ENCODE peak calls at places on chromosomes 4 and X, in six cellular contexts. P is GM23338, M is prostate gland, I is dorsolateral prefrontal cortex, T is heart left ventricle, C is right lobe of liver. A is an unnamed sample. For H3K27me3, the result is how much of the 10 kb centered on the place peaks cover.

GRCh38 chr4:40514409-40515025 is 115.1 kb downstream of the RBM47 start:
- DNase-seq in P (no peak), M (peak), I (no peak), T (no peak), C (peak), A (no peak)

GRCh38 chrX:65203545-65203944 is 227.3 kb upstream of the ZC4H2 start:
- DNase-seq in P (no peak), M (no peak), I (no peak), T (no peak), C (peak), A (no peak)

GRCh38 chrX:119529355-119530276 is 35.6 kb downstream of the STEEP1 start:
- DNase-seq in P (no peak), M (no peak), I (no peak), T (no peak), C (no peak), A (no peak)

GRCh38 chrX:72126539-72127140 is 5.1 kb downstream of the RTL5 start:
- DNase-seq in P (peak), M (peak), I (peak), T (peak), C (peak), A (peak)

GRCh38 chr4:160091631-160092030 is 988.8 kb downstream of the RAPGEF2 start:
- DNase-seq in P (no peak), M (no peak), I (no peak), T (no peak), C (no peak), A (no peak)

GRCh38 chr4:78437608-78438088 is 113.9 kb upstream of the ANXA3 start:
- DNase-seq in P (no peak), M (no peak), I (no peak), T (no peak), C (no peak), A (no peak)

GRCh38 chrX:63764946-63765345 is 20.1 kb downstream of the ARHGEF9 start:
- DNase-seq in P (no peak), M (no peak), I (no peak), T (no peak), C (no peak), A (no peak)

GRCh38 chr4:42617030-42617429 is 39.9 kb downstream of the ATP8A1 start:
- DNase-seq in P (no peak), M (no peak), I (no peak), T (no peak), C (no peak), A (no peak)

GRCh38 chr4:10158355-10158942 is 41.9 kb upstream of the WDR1 start:
- DNase-seq in P (no peak), M (peak), I (no peak), T (no peak), C (no peak), A (no peak)

GRCh38 chrX:1476682-1477081 is 24.0 kb upstream of the ASMTL start:
- DNase-seq in P (no peak), M (no peak), I (no peak), T (no peak), C (no peak), A (no peak)

GRCh38 chr4:2303686-2304320 is 41.9 kb upstream of the MXD4 start:
- DNase-seq in P (no peak), M (no peak), I (no peak), T (no peak), C (no peak), A (no peak)

GRCh38 chr4:28073860-28074555 is 1213.4 kb downstream of the STIM2 start:
- DNase-seq in P (peak), M (no peak), I (no peak), T (no peak), C (no peak), A (no peak)

GRCh38 chr4:61828960-61829359 is 628.8 kb downstream of the ADGRL3 start:
- DNase-seq in P (no peak), M (no peak), I (no peak), T (no peak), C (no peak), A (no peak)

GRCh38 chrX:10254746-10255145 is 98.0 kb downstream of the CLCN4 start:
- DNase-seq in P (peak), M (peak), I (no peak), T (no peak), C (no peak), A (no peak)

GRCh38 chr4:163087805-163088204 is 78.9 kb downstream of the NAF1 start:
- DNase-seq in P (no peak), M (no peak), I (no peak), T (no peak), C (no peak), A (no peak)

GRCh38 chr4:166432125-166432524 is 559.1 kb downstream of the TLL1 start:
- DNase-seq in P (no peak), M (no peak), I (no peak), T (no peak), C (no peak), A (no peak)

GRCh38 chrX:114582698-114583395 is 1.0 kb upstream of the HTR2C start:
- DNase-seq in P (peak), M (no peak), I (no peak), T (no peak), C (no peak), A (no peak)

GRCh38 chr4:131584587-131584986 is 1564.5 kb upstream of the PCDH10 start:
- DNase-seq in P (no peak), M (no peak), I (no peak), T (no peak), C (no peak), A (no peak)

GRCh38 chrX:18873836-18874235 is 110.1 kb downstream of the PHKA2 start:
- DNase-seq in P (no peak), M (no peak), I (no peak), T (no peak), C (no peak), A (no peak)

GRCh38 chr4:86159216-86159615 is 200.6 kb downstream of the MAPK10 start:
- DNase-seq in P (no peak), M (no peak), I (no peak), T (no peak), C (no peak), A (no peak)

GRCh38 chr4:107069049-107069448 is 32.9 kb upstream of the DKK2 start:
- DNase-seq in P (no peak), M (no peak), I (no peak), T (no peak), C (no peak), A (no peak)

GRCh38 chr4:84573738-84574720 is 8.9 kb upstream of the CDS1 start:
- DNase-seq in P (no peak), M (no peak), I (peak), T (no peak), C (no peak), A (no peak)

GRCh38 chr4:75598390-75598789 is 31.9 kb downstream of the CDKL2 start:
- DNase-seq in P (peak), M (no peak), I (no peak), T (no peak), C (no peak), A (no peak)

GRCh38 chrX:114976321-114976720 is 41.1 kb downstream of the IL13RA2 start:
- DNase-seq in P (no peak), M (no peak), I (no peak), T (no peak), C (no peak), A (no peak)

GRCh38 chr4:123449780-123450179 is 53.2 kb downstream of the SPRY1 start:
- DNase-seq in P (no peak), M (no peak), I (no peak), T (no peak), C (no peak), A (no peak)

GRCh38 chr4:158566860-158567259 is 45.2 kb downstream of the RXFP1 start:
- DNase-seq in P (no peak), M (no peak), I (no peak), T (no peak), C (no peak), A (no peak)

GRCh38 chrX:18935893-18936292 is 48.0 kb downstream of the PHKA2 start:
- DNase-seq in P (no peak), M (no peak), I (no peak), T (no peak), C (no peak), A (no peak)

GRCh38 chrX:33109858-33110257 is 101.5 kb downstream of the DMD start:
- DNase-seq in P (no peak), M (no peak), I (no peak), T (no peak), C (no peak), A (no peak)

GRCh38 chr4:165325732-165326512 is 1.5 kb upstream of the MSMO1 start:
- DNase-seq in P (peak), M (no peak), I (no peak), T (no peak), C (no peak), A (no peak)

GRCh38 chr4:171583790-171584189 is 229.4 kb upstream of the GALNTL6 start:
- DNase-seq in P (no peak), M (no peak), I (no peak), T (no peak), C (no peak), A (no peak)

GRCh38 chr4:157072002-157072401 is 3.9 kb upstream of the GLRB start:
- DNase-seq in P (no peak), M (no peak), I (no peak), T (no peak), C (no peak), A (no peak)

GRCh38 chr4:24917076-24917856 is 4.4 kb upstream of the CCDC149 start:
- DNase-seq in P (no peak), M (no peak), I (no peak), T (no peak), C (no peak), A (no peak)

GRCh38 chr4:17469931-17470674 is 41.8 kb downstream of the QDPR start:
- DNase-seq in P (no peak), M (no peak), I (no peak), T (no peak), C (no peak), A (no peak)

GRCh38 chr4:144754562-144755410 is 108.8 kb downstream of the HHIP start:
- DNase-seq in P (peak), M (no peak), I (peak), T (no peak), C (no peak), A (no peak)

GRCh38 chrX:24245201-24245600 is 68.7 kb downstream of the SUPT20HL2 start:
- DNase-seq in P (no peak), M (no peak), I (no peak), T (no peak), C (no peak), A (no peak)

GRCh38 chrX:35919536-35920309 is at the start of gene CFAP47:
- DNase-seq in P (peak), M (peak), I (peak), T (peak), C (no peak), A (no peak)

GRCh38 chr4:36082817-36083216 is 161.5 kb downstream of the ARAP2 start:
- DNase-seq in P (no peak), M (no peak), I (no peak), T (no peak), C (no peak), A (no peak)

GRCh38 chr4:112860731-112861377 is 188.6 kb upstream of the ANK2 start:
- DNase-seq in P (peak), M (no peak), I (no peak), T (no peak), C (no peak), A (no peak)

GRCh38 chr4:139786494-139787354 is 121.1 kb downstream of the MGST2 start:
- DNase-seq in P (no peak), M (no peak), I (no peak), T (no peak), C (no peak), A (no peak)

GRCh38 chr4:139785356-139785755 is 119.7 kb downstream of the MGST2 start:
- DNase-seq in P (no peak), M (no peak), I (no peak), T (no peak), C (no peak), A (no peak)

GRCh38 chr4:139790291-139790690 is 124.7 kb downstream of the MGST2 start:
- DNase-seq in P (no peak), M (no peak), I (no peak), T (no peak), C (no peak), A (no peak)

GRCh38 chr4:139791681-139792080 is 126.1 kb downstream of the MGST2 start:
- DNase-seq in P (no peak), M (no peak), I (no peak), T (no peak), C (no peak), A (no peak)

GRCh38 chr4:139789096-139789495 is 123.5 kb downstream of the MGST2 start:
- DNase-seq in P (no peak), M (no peak), I (no peak), T (no peak), C (no peak), A (no peak)
- TF ChIP-seq CTCF in P (no peak), M (no peak), I (no peak), T (no peak), C (no peak), A (no peak)

GRCh38 chrX:13798184-13798583 is 18.7 kb downstream of the GPM6B start:
- DNase-seq in P (no peak), M (no peak), I (no peak), T (no peak), C (no peak), A (no peak)
- H3K27me3 ChIP-seq in P (under half), M (under half), I (under half), T (under half), C (under half), A (under half)

GRCh38 chrX:154362085-154362742 is 12.2 kb downstream of the FLNA start:
- DNase-seq in P (no peak), M (no peak), I (no peak), T (no peak), C (no peak), A (no peak)

GRCh38 chrX:154358011-154358410 is 16.4 kb downstream of the FLNA start:
- DNase-seq in P (no peak), M (no peak), I (no peak), T (no peak), C (no peak), A (no peak)

GRCh38 chrX:154359362-154360154 is 14.9 kb downstream of the FLNA start:
- DNase-seq in P (no peak), M (no peak), I (no peak), T (no peak), C (no peak), A (no peak)

GRCh38 chrX:154358829-154359228 is 15.6 kb downstream of the FLNA start:
- DNase-seq in P (no peak), M (no peak), I (no peak), T (no peak), C (peak), A (no peak)

DNA sequence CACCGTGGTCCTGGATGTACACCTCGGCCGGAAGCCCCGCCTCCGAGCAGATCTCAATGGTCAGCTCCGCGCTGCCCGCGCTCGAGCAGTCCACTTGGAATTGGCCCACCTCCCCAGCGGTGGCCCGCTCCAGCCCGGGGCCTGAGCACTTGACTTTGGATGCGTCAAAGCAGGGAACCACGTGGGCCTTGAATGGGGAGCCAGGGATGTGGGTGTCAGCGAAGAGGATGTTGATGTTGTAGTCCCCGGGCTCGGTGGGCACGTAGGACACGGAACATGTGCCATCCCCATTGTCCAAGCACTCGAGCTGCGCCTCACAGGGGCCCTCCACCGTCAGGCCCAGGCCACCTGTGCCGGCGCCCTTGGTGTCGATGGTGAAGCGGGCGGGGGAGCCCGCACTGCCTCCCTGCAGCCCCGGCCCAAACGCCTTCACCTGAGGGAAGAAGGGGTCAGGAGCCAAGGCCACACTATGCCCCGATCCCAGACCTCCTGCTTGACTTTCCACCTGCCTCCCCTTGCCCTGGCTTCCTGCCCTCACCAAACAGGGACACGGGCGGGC is 14.2 kb downstream of the FLNA start:
- DNase-seq in P (no peak), M (no peak), I (no peak), T (no peak), C (no peak), A (no peak)
- H3K27ac ChIP-seq in P (no peak), M (no peak), I (no peak), T (no peak), C (no peak), A (no peak)

DNA sequence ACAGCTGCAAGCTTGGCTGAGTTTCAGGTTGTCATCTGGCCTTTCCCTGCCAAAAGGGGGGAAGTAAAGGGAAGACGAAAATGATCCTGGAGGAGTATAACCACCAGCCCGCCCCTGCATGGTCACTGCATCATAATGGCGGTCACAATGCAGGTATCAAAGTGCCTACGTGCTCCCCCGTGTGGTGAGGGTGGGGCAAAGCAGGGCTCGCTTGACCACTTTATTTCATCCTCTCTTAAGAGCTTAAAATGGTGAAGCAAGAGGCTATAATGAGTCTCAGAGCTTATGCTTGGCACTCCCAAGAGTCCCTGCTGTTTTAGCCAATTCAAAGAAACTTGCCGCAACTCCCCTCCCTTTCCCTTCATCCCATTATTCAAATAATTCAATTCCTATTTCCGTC is 105.6 kb downstream of the APOOL start:
- DNase-seq in P (peak), M (no peak), I (no peak), T (no peak), C (no peak), A (no peak)
- TF ChIP-seq CTCF in P (peak), M (no peak), I (no peak), T (peak), C (peak), A (no peak)

DNA sequence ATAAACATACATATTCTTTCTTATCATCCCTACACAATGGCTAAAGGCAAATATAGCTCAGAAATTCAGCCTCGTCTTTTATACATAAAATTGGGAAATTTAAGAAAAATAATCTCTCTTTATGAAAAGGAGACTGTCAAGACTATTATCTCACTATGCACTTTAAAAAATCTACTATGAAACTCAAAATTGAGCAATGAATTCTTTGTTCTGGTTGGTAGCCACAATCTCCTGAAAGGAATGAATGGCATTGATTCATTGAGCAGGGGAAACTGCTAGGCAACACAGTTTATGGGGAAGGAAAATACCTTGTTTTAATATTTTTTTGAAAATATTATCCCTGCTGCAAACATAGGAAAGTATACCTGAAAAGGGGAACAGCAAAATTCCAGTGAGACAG is 397.1 kb downstream of the RAB28 start:
- DNase-seq in P (no peak), M (no peak), I (no peak), T (no peak), C (no peak), A (no peak)
- H3K27me3 ChIP-seq in P (under half), M (under half), I (under half), T (under half), C (under half), A (under half)

DNA sequence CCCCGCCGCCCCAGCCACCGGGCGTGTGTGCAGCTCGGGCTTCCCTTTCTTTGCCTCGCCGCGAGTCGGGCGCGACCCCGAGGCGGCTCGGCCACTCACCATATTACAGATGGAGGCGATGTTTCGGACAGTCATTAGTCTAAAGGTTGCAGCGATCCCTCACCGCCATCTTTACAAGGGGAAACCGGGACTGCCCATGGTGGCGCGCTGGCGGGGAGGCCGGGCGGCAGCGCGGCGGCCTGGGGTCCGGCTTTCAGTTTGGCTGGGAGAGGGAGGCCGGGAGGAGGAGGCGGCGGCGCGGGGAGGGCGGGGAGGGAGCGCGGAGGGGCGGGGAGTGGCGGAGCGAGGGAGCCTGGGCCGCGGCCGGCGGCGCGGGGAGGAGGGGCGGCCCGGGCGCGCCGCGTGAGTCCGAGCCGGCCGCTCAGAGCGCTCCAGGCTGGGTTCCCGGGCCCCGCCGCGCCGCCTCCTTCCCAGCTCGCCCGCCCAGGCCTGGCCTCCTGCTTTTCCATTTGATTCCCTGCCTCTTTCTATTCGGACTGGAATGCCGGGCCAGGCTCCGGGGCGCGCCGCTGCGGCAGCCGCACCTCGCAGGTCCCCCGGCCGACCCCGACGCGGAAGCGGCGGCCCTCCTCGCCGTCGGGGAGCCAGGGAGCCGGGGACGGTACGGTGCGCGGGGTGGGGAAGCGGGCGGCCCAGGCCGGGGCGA is at the start of gene USP46:
- DNase-seq in P (peak), M (peak), I (peak), T (peak), C (peak), A (peak)
- H3K27ac ChIP-seq in P (peak), M (peak), I (peak), T (peak), C (peak), A (no peak)

GRCh38 chrX:69503228-69503834 is 795 bp upstream of the NALF2 start:
- DNase-seq in P (peak), M (peak), I (peak), T (no peak), C (no peak), A (no peak)
- TF ChIP-seq CTCF in P (no peak), M (peak), I (peak), T (peak), C (peak), A (no peak)

A was measured in CD4-positive, alpha-beta T cell.